ENCODE peak calls at places on chromosomes 4 and X, in four cellular contexts. B is K562; A is CD8-positive, alpha-beta memory T cell; J is naive thymus-derived CD4-positive, alpha-beta T cell. N is an unnamed sample. For H3K36me3, H3K4me1 and H3K9me3, the result is how much of the 10 kb centered on the place peaks cover.

GRCh38 chr4:80307183-80307735 is 28.3 kb upstream of the CFAP299 start:
- DNase-seq in A (no peak), J (no peak), B (no peak), N (no peak)

GRCh38 chr4:153114771-153115321 is 89.4 kb upstream of the TRIM2 start:
- DNase-seq in A (peak), J (no peak), B (no peak), N (peak)

GRCh38 chrX:46575991-46576392 is 2.4 kb downstream of the CHST7 start:
- DNase-seq in B (no peak), J (no peak), A (no peak), N (no peak)

GRCh38 chrX:31706456-31706855 is 634.6 kb upstream of the FTHL17 start:
- DNase-seq in J (no peak), B (no peak), A (no peak), N (no peak)

GRCh38 chrX:40291553-40291952 is 193.8 kb upstream of the BCOR start:
- DNase-seq in J (no peak), A (no peak), B (no peak), N (no peak)

GRCh38 chr4:23788460-23788859 is 101.4 kb downstream of the PPARGC1A start:
- DNase-seq in J (no peak), B (no peak), A (no peak), N (no peak)

GRCh38 chrX:3346436-3347329 is at the start of gene MXRA5:
- DNase-seq in J (no peak), A (no peak), B (no peak), N (no peak)

GRCh38 chr4:54107951-54108740 is 8.2 kb downstream of the GSX2 start:
- DNase-seq in B (no peak), J (no peak), A (no peak), N (no peak)

GRCh38 chrX:72712094-72712755 is 1.9 kb downstream of the PHKA1 start:
- DNase-seq in A (no peak), J (no peak), B (no peak), N (no peak)

GRCh38 chrX:103200951-103201529 is 13.9 kb upstream of the BEX4 start:
- DNase-seq in J (no peak), A (no peak), B (no peak), N (no peak)

GRCh38 chr4:4457803-4458550 is 71.1 kb downstream of the NSG1 start:
- DNase-seq in B (no peak), J (no peak), A (no peak), N (no peak)

GRCh38 chrX:134026732-134027311 is 41.4 kb upstream of the GPC3 start:
- DNase-seq in J (no peak), A (no peak), B (peak), N (no peak)

GRCh38 chr4:23660865-23661264 is 229.0 kb downstream of the PPARGC1A start:
- DNase-seq in J (no peak), B (no peak), A (no peak), N (no peak)

GRCh38 chrX:13875572-13875971 is 58.7 kb upstream of the GPM6B start:
- DNase-seq in A (no peak), J (no peak), B (no peak), N (no peak)

GRCh38 chrX:31606796-31607195 is 535.0 kb upstream of the FTHL17 start:
- DNase-seq in J (no peak), A (no peak), B (no peak), N (no peak)

GRCh38 chr4:181202249-181202648 is 1041.0 kb upstream of the TENM3 start:
- DNase-seq in A (no peak), J (no peak), B (no peak), N (no peak)

GRCh38 chr4:70586841-70587240 is 5.2 kb upstream of the AMBN start:
- DNase-seq in A (no peak), B (no peak), J (no peak), N (no peak)

GRCh38 chr4:28092610-28093009 is 1232.0 kb downstream of the STIM2 start:
- DNase-seq in A (no peak), J (no peak), B (no peak), N (no peak)

GRCh38 chr4:121156822-121157769 is 7.0 kb downstream of the TNIP3 start:
- DNase-seq in J (peak), B (no peak), A (peak), N (no peak)

GRCh38 chrX:140766024-140766611 is 56.6 kb downstream of the LINC00632 start:
- DNase-seq in B (peak), J (no peak), A (no peak), N (peak)

GRCh38 chrX:54978448-54978847 is 15.5 kb downstream of the PFKFB1 start:
- DNase-seq in B (no peak), J (no peak), A (no peak), N (no peak)

GRCh38 chr4:73213917-73214663 is 44.5 kb downstream of the ANKRD17 start:
- DNase-seq in J (no peak), B (no peak), A (no peak), N (no peak)

GRCh38 chr4:86296865-86297264 is 63.0 kb downstream of the MAPK10 start:
- DNase-seq in J (no peak), B (no peak), A (no peak), N (no peak)

GRCh38 chr4:46856347-46856746 is 52.7 kb downstream of the COX7B2 start:
- DNase-seq in J (no peak), B (no peak), A (no peak), N (no peak)

GRCh38 chr4:139858436-139859225 is 193.0 kb downstream of the MGST2 start:
- DNase-seq in J (no peak), A (no peak), B (no peak), N (no peak)

GRCh38 chrX:150361777-150362351 is 1.3 kb upstream of the MAMLD1 start:
- DNase-seq in J (no peak), A (peak), B (no peak), N (peak)

GRCh38 chr4:3766207-3766790 is at the start of gene ADRA2C:
- DNase-seq in J (no peak), B (peak), A (no peak), N (no peak)

GRCh38 chr4:101885574-101885973 is 95.0 kb downstream of the BANK1 start:
- DNase-seq in J (no peak), A (no peak), B (no peak), N (no peak)

GRCh38 chrX:132737743-132738142 is 220.7 kb downstream of the HS6ST2 start:
- DNase-seq in A (peak), J (no peak), B (no peak), N (no peak)

GRCh38 chrX:150291014-150291413 is 72.1 kb upstream of the MAMLD1 start:
- DNase-seq in B (no peak), A (no peak), J (no peak), N (no peak)

GRCh38 chr4:36255575-36255974 is 11.3 kb upstream of the ARAP2 start:
- DNase-seq in A (peak), B (no peak), J (no peak), N (peak)

GRCh38 chr4:142088906-142089305 is 452.5 kb downstream of the IL15 start:
- DNase-seq in B (no peak), J (no peak), A (no peak), N (no peak)

DNA sequence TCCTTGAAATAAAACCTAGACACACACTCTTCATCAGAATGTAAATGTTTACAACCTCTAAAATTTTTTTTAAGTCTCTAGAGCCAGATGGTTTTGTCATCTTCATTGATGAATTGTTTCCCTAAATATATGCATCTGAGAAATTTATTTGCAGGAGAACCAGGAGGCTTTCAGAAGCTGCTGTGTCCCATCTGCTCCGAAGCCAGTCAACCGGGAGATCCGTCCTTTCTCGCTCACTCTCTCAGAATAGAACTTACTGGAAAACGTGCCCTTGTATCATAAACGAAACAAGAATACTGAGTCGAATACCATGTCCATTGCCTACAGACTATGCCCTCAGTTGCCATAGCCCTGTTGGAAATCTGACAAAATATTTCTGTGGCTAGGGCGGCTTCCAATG is 103.5 kb downstream of the SLC34A2 start:
- DNase-seq in A (no peak), J (no peak), B (no peak), N (no peak)
- H3K36me3 ChIP-seq in A (under half), J (under half), B (under half), N (under half)

GRCh38 chr4:106687026-106687425 is 318.4 kb upstream of the GIMD1 start:
- DNase-seq in B (no peak), J (no peak), A (no peak), N (no peak)
- H3K4me1 ChIP-seq in B (under half), J (under half), A (under half), N (under half)

GRCh38 chr4:81604683-81605082 is 133.0 kb upstream of the RASGEF1B start:
- DNase-seq in A (no peak), B (no peak), J (no peak), N (no peak)
- H3K9me3 ChIP-seq in A (under half), B (under half), J (under half), N (under half)

GRCh38 chr4:183580370-183580769 is 75.5 kb downstream of the ING2 start:
- DNase-seq in B (no peak), A (no peak), J (no peak), N (no peak)
- H3K36me3 ChIP-seq in B (under half), A (under half), J (under half), N (under half)